ENCODE peak calls at places on chromosomes 3 and 15, in seven cellular contexts. V, W, B, S, O, Q and H are unnamed samples.

GRCh38 chr3:4986611-4987373 is 7.6 kb downstream of the BHLHE40 start:
- DNase-seq in V (peak; percentile 56), W (peak; percentile 89), B (peak; percentile 65), S (peak; percentile 99), O (peak; percentile 69), Q (peak; percentile 51), H (peak; percentile 94)

GRCh38 chr3:152272771-152273242 is 4.1 kb downstream of the MBNL1 start:
- DNase-seq in V (no peak), W (peak; percentile 44), B (peak; percentile 58), S (peak; percentile 65), O (no peak), Q (no peak), H (no peak)

GRCh38 chr3:124850212-124850611 is 37.0 kb downstream of the ITGB5 start:
- DNase-seq in V (no peak), W (no peak), B (no peak), S (no peak), O (no peak), Q (no peak), H (no peak)

GRCh38 chr15:56356616-56357015 is 8.6 kb upstream of the TEX9 start:
- DNase-seq in V (no peak), W (no peak), B (no peak), S (peak; percentile 74), O (no peak), Q (no peak), H (no peak)

GRCh38 chr15:34223904-34224596 is 766 bp upstream of the EMC4 start:
- DNase-seq in V (no peak), W (no peak), B (no peak), S (no peak), O (no peak), Q (no peak), H (no peak)

GRCh38 chr3:134348524-134348923 is 25.7 kb downstream of the AMOTL2 start:
- DNase-seq in V (no peak), W (no peak), B (no peak), S (peak; percentile 76), O (no peak), Q (no peak), H (peak; percentile 15)

GRCh38 chr3:71438904-71439303 is 144.6 kb downstream of the FOXP1 start:
- DNase-seq in V (no peak), W (no peak), B (no peak), S (no peak), O (no peak), Q (no peak), H (no peak)

GRCh38 chr3:171187706-171188290 is 161.3 kb upstream of the SLC2A2 start:
- DNase-seq in V (no peak), W (peak; percentile 35), B (no peak), S (no peak), O (no peak), Q (no peak), H (peak; percentile 19)

GRCh38 chr3:102530443-102531195 is 95.8 kb downstream of the ZPLD1 start:
- DNase-seq in V (no peak), W (no peak), B (no peak), S (peak; percentile 65), O (no peak), Q (no peak), H (no peak)

GRCh38 chr15:95362306-95362705 is 968.2 kb upstream of the NR2F2 start:
- DNase-seq in V (no peak), W (no peak), B (no peak), S (no peak), O (no peak), Q (no peak), H (no peak)

GRCh38 chr3:148974726-148975125 is 16.6 kb upstream of the GYG1 start:
- DNase-seq in V (no peak), W (no peak), B (no peak), S (no peak), O (no peak), Q (no peak), H (no peak)

GRCh38 chr3:130687327-130687726 is 59.3 kb downstream of the PIK3R4 start:
- DNase-seq in V (no peak), W (no peak), B (no peak), S (no peak), O (no peak), Q (no peak), H (no peak)

GRCh38 chr3:125149462-125149861 is 63.1 kb downstream of the SLC12A8 start:
- DNase-seq in V (no peak), W (no peak), B (no peak), S (no peak), O (no peak), Q (no peak), H (no peak)

GRCh38 chr15:57281357-57281756 is 94.9 kb upstream of the CGNL1 start:
- DNase-seq in V (no peak), W (no peak), B (no peak), S (no peak), O (no peak), Q (no peak), H (peak; percentile 36)

GRCh38 chr3:39637807-39638206 is 170.3 kb downstream of the MOBP start:
- DNase-seq in V (no peak), W (peak; percentile 39), B (no peak), S (peak; percentile 63), O (no peak), Q (no peak), H (no peak)